ENCODE peak calls at places on chromosomes 13 and 19, in five cellular contexts. One of them, this sample, is unnamed.

GRCh38 chr13:94479559-94480095 is at the start of gene DCT:
- DNase-seq in osteoblast: no peak
- DNase-seq in H9: no peak
- DNase-seq in A549: no peak
- DNase-seq in neuronal stem cell: peak; percentile 72
- DNase-seq in this sample: no peak

GRCh38 chr13:39773833-39774232 is 118.4 kb downstream of the COG6 start:
- DNase-seq in A549: no peak
- DNase-seq in osteoblast: peak; percentile 45
- DNase-seq in neuronal stem cell: no peak
- DNase-seq in H9: no peak
- DNase-seq in this sample: peak; percentile 85

GRCh38 chr13:42894765-42895181 is 97.3 kb downstream of the EPSTI1 start:
- DNase-seq in H9: no peak
- DNase-seq in osteoblast: no peak
- DNase-seq in neuronal stem cell: no peak
- DNase-seq in A549: no peak
- DNase-seq in this sample: peak; percentile 6

GRCh38 chr19:35048911-35049411 is 7.4 kb downstream of the HPN start:
- DNase-seq in A549: no peak
- DNase-seq in neuronal stem cell: no peak
- DNase-seq in osteoblast: peak; percentile 88
- DNase-seq in H9: peak; percentile 25
- DNase-seq in this sample: no peak

GRCh38 chr19:16585808-16586476 is 13.7 kb upstream of the SLC35E1 start:
- DNase-seq in H9: no peak
- DNase-seq in neuronal stem cell: no peak
- DNase-seq in A549: no peak
- DNase-seq in osteoblast: peak; percentile 60
- DNase-seq in this sample: no peak

GRCh38 chr19:7746903-7747884 is at the start of gene CD209:
- DNase-seq in H9: no peak
- DNase-seq in neuronal stem cell: no peak
- DNase-seq in A549: no peak
- DNase-seq in osteoblast: no peak
- DNase-seq in this sample: no peak

GRCh38 chr19:55319786-55320185 is 5.4 kb downstream of the TMEM150B start:
- DNase-seq in osteoblast: peak; percentile 95
- DNase-seq in A549: no peak
- DNase-seq in neuronal stem cell: peak; percentile 72
- DNase-seq in H9: peak; percentile 92
- DNase-seq in this sample: peak; percentile 30

GRCh38 chr19:51200071-51200470 is 24.8 kb upstream of the CD33 start:
- DNase-seq in A549: no peak
- DNase-seq in osteoblast: no peak
- DNase-seq in neuronal stem cell: no peak
- DNase-seq in H9: no peak
- DNase-seq in this sample: no peak

GRCh38 chr19:7783991-7784421 is 21.0 kb downstream of the CLEC4M start:
- DNase-seq in osteoblast: peak; percentile 91
- DNase-seq in A549: peak; percentile 28
- DNase-seq in H9: peak; percentile 42
- DNase-seq in neuronal stem cell: no peak
- DNase-seq in this sample: peak; percentile 18

GRCh38 chr19:10797541-10798256 is 38.3 kb downstream of the TMED1 start:
- DNase-seq in osteoblast: no peak
- DNase-seq in neuronal stem cell: no peak
- DNase-seq in A549: no peak
- DNase-seq in H9: no peak
- DNase-seq in this sample: no peak

GRCh38 chr13:106691861-106692260 is 123.9 kb upstream of the ARGLU1 start:
- DNase-seq in H9: no peak
- DNase-seq in A549: no peak
- DNase-seq in osteoblast: no peak
- DNase-seq in neuronal stem cell: no peak
- DNase-seq in this sample: no peak

GRCh38 chr13:48944221-48944620 is 31.5 kb upstream of the FNDC3A start:
- DNase-seq in neuronal stem cell: no peak
- DNase-seq in osteoblast: no peak
- DNase-seq in H9: no peak
- DNase-seq in A549: no peak
- DNase-seq in this sample: peak; percentile 27

GRCh38 chr13:62431852-62432251 is 1016.2 kb upstream of the PCDH20 start:
- DNase-seq in neuronal stem cell: no peak
- DNase-seq in osteoblast: no peak
- DNase-seq in A549: no peak
- DNase-seq in H9: no peak
- DNase-seq in this sample: no peak

GRCh38 chr13:75175575-75175974 is 306.4 kb downstream of the TBC1D4 start:
- DNase-seq in A549: no peak
- DNase-seq in H9: no peak
- DNase-seq in osteoblast: peak; percentile 49
- DNase-seq in neuronal stem cell: no peak
- DNase-seq in this sample: no peak

GRCh38 chr19:51124729-51125128 is at the start of gene SIGLEC9:
- DNase-seq in neuronal stem cell: no peak
- DNase-seq in osteoblast: no peak
- DNase-seq in H9: no peak
- DNase-seq in A549: no peak
- DNase-seq in this sample: no peak

GRCh38 chr19:55479045-55479444 is 2.6 kb downstream of the ZNF628 start:
- DNase-seq in osteoblast: no peak
- DNase-seq in neuronal stem cell: no peak
- DNase-seq in H9: no peak
- DNase-seq in A549: no peak
- DNase-seq in this sample: no peak

GRCh38 chr13:99063952-99064351 is 86.1 kb upstream of the DOCK9 start:
- DNase-seq in neuronal stem cell: no peak
- DNase-seq in A549: no peak
- DNase-seq in osteoblast: no peak
- DNase-seq in H9: no peak
- DNase-seq in this sample: no peak

GRCh38 chr19:40264314-40265054 is 20.7 kb downstream of the AKT2 start:
- DNase-seq in osteoblast: no peak
- DNase-seq in A549: no peak
- DNase-seq in H9: no peak
- DNase-seq in neuronal stem cell: no peak
- DNase-seq in this sample: no peak

GRCh38 chr13:67133476-67133875 is 96.7 kb downstream of the PCDH9 start:
- DNase-seq in A549: no peak
- DNase-seq in neuronal stem cell: no peak
- DNase-seq in H9: no peak
- DNase-seq in osteoblast: no peak
- DNase-seq in this sample: no peak

GRCh38 chr19:39927524-39928356 is 6.7 kb downstream of the FCGBP start:
- DNase-seq in osteoblast: peak; percentile 22
- DNase-seq in A549: no peak
- DNase-seq in H9: no peak
- DNase-seq in neuronal stem cell: no peak
- DNase-seq in this sample: no peak

GRCh38 chr19:23481043-23481442 is 85.8 kb upstream of the ZNF91 start:
- DNase-seq in neuronal stem cell: no peak
- DNase-seq in A549: no peak
- DNase-seq in H9: no peak
- DNase-seq in osteoblast: no peak
- DNase-seq in this sample: no peak

GRCh38 chr13:86572115-86572514 is 772.9 kb upstream of the SLITRK6 start:
- DNase-seq in osteoblast: no peak
- DNase-seq in neuronal stem cell: no peak
- DNase-seq in A549: no peak
- DNase-seq in H9: no peak
- DNase-seq in this sample: peak; percentile 33

GRCh38 chr19:18845961-18846360 is 14.2 kb downstream of the UPF1 start:
- DNase-seq in neuronal stem cell: no peak
- DNase-seq in A549: no peak
- DNase-seq in osteoblast: no peak
- DNase-seq in H9: no peak
- DNase-seq in this sample: no peak

GRCh38 chr19:55460670-55461258 is 678 bp downstream of the ISOC2 start:
- DNase-seq in osteoblast: peak; percentile 97
- DNase-seq in neuronal stem cell: peak; percentile 75
- DNase-seq in A549: peak; percentile 75
- DNase-seq in H9: peak; percentile 95
- DNase-seq in this sample: peak; percentile 82

GRCh38 chr13:29654384-29654783 is 58.9 kb upstream of the SLC7A1 start:
- DNase-seq in H9: no peak
- DNase-seq in A549: no peak
- DNase-seq in neuronal stem cell: no peak
- DNase-seq in osteoblast: no peak
- DNase-seq in this sample: no peak
- H3K4me1 ChIP-seq in H9: no peaks in the 10 kb centered on the region
- H3K4me1 ChIP-seq in A549: no peaks in the 10 kb centered on the region
- H3K4me1 ChIP-seq in neuronal stem cell: no peaks in the 10 kb centered on the region
- H3K4me1 ChIP-seq in osteoblast: peaks cover 14% of the 10 kb centered on the region
- H3K4me1 ChIP-seq in this sample: peaks cover 10% of the 10 kb centered on the region

DNA sequence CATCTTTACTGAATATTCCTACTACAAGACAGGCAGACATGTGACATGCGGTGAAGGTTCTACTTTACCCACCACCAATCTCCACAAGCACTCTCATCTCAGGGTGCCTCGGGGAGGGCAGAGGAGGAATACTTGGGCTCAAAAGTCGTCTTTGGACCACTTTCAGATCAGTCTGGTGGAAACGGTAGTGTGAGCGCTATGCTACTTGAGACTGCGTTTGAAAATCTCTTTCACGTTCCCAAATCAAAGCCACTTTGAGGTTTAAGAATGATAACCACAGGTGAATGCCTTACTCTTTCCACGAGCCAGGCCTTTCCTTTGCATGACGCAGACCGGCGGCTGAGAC is 1.5 kb upstream of the SOX1 start:
- DNase-seq in neuronal stem cell: no peak
- DNase-seq in H9: no peak
- DNase-seq in A549: no peak
- DNase-seq in osteoblast: peak; percentile 82
- DNase-seq in this sample: no peak
- H3K4me2 ChIP-seq in neuronal stem cell: peak overlapping the region; percentile 98
- H3K4me2 ChIP-seq in H9: peak overlapping the region; percentile 47
- H3K4me2 ChIP-seq in A549: no peak overlapping the region
- H3K4me2 ChIP-seq in osteoblast: no peak overlapping the region
- H3K4me2 ChIP-seq in this sample: no peak overlapping the region

GRCh38 chr13:114023716-114024602 is 50.1 kb upstream of the C13orf46 start:
- DNase-seq in osteoblast: no peak
- DNase-seq in neuronal stem cell: no peak
- DNase-seq in A549: no peak
- DNase-seq in H9: no peak
- DNase-seq in this sample: no peak
- H3K4me1 ChIP-seq in osteoblast: peaks cover 18% of the 10 kb centered on the region
- H3K4me1 ChIP-seq in neuronal stem cell: peaks cover 17% of the 10 kb centered on the region
- H3K4me1 ChIP-seq in A549: no peaks in the 10 kb centered on the region
- H3K4me1 ChIP-seq in H9: no peaks in the 10 kb centered on the region
- H3K4me1 ChIP-seq in this sample: peaks cover 28% of the 10 kb centered on the region

GRCh38 chr19:2341247-2341705 is 12.8 kb downstream of the SPPL2B start:
- DNase-seq in A549: no peak
- DNase-seq in H9: no peak
- DNase-seq in osteoblast: no peak
- DNase-seq in neuronal stem cell: no peak
- DNase-seq in this sample: no peak

GRCh38 chr19:2338751-2339643 is 10.5 kb downstream of the SPPL2B start:
- DNase-seq in neuronal stem cell: no peak
- DNase-seq in H9: no peak
- DNase-seq in osteoblast: no peak
- DNase-seq in A549: no peak
- DNase-seq in this sample: no peak

GRCh38 chr19:2338055-2338615 is 9.7 kb downstream of the SPPL2B start:
- DNase-seq in A549: no peak
- DNase-seq in osteoblast: no peak
- DNase-seq in neuronal stem cell: no peak
- DNase-seq in H9: no peak
- DNase-seq in this sample: no peak

GRCh38 chr19:2340496-2341246 is 12.2 kb downstream of the SPPL2B start:
- DNase-seq in osteoblast: no peak
- DNase-seq in neuronal stem cell: no peak
- DNase-seq in H9: no peak
- DNase-seq in A549: no peak
- DNase-seq in this sample: no peak

DNA sequence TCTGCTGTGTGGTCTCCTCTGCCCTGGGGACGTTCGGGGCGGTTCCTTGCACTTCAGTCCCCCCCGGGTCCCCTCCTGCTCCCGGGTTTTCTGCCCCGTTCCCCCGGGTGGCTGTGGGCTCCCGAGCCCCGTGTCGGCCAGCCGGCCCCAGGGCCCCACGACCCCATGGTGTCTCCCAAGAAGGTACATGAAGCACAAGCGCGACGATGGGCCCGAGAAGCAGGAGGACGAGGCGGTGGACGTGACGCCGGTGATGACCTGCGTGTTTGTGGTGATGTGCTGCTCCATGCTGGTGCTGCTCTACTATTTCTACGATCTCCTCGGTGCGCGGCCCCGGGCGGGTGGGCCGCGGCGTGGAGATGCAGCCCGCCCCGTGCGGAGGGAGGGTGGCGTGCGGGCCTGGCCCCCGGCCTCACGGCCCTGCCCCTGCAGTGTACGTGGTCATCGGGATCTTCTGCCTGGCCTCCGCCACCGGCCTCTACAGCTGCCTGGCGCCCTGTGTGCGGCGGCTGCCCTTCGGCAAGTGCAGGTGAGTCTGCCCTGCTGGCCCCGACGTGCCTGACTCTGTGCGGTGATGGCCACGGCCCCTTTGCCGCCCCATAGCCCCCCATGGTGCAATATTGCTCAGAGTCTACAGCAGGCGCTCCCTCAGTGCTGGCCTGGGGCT is 11.3 kb downstream of the SPPL2B start:
- DNase-seq in A549: no peak
- DNase-seq in neuronal stem cell: no peak
- DNase-seq in osteoblast: no peak
- DNase-seq in H9: no peak
- DNase-seq in this sample: no peak
- H3K4me2 ChIP-seq in A549: no peak overlapping the region
- H3K4me2 ChIP-seq in neuronal stem cell: no peak overlapping the region
- H3K4me2 ChIP-seq in osteoblast: no peak overlapping the region
- H3K4me2 ChIP-seq in H9: no peak overlapping the region
- H3K4me2 ChIP-seq in this sample: no peak overlapping the region

GRCh38 chr19:41411094-41411493 is 13.5 kb downstream of the BCKDHA start:
- DNase-seq in A549: no peak
- DNase-seq in osteoblast: no peak
- DNase-seq in H9: no peak
- DNase-seq in neuronal stem cell: no peak
- DNase-seq in this sample: no peak
- H3K4me1 ChIP-seq in A549: peaks cover 12% of the 10 kb centered on the region
- H3K4me1 ChIP-seq in osteoblast: peaks cover 10% of the 10 kb centered on the region
- H3K4me1 ChIP-seq in H9: no peaks in the 10 kb centered on the region
- H3K4me1 ChIP-seq in neuronal stem cell: peaks cover 8% of the 10 kb centered on the region
- H3K4me1 ChIP-seq in this sample: no peaks in the 10 kb centered on the region

DNA sequence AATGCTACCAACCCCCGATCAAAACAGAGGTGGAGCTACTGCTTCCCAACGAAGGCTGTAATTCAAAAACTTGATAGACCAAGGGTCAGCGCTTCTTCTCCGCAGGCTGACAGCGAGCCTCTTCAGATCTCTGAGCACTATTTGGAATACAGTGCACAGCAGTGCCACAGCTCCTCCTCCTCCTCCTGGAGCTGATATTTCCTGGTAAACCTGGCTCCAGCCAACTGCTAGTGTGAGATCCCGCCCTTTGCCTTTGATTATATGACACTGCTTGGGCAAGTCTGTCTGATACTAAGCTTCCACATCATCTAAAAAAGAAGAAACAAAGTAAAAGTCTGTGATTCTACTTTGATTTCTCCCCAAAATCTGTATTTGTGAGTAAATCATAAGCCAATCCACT is 710.5 kb downstream of the DACH1 start:
- DNase-seq in A549: no peak
- DNase-seq in osteoblast: no peak
- DNase-seq in H9: no peak
- DNase-seq in neuronal stem cell: no peak
- DNase-seq in this sample: no peak
- H3K4me2 ChIP-seq in A549: no peak overlapping the region
- H3K4me2 ChIP-seq in osteoblast: no peak overlapping the region
- H3K4me2 ChIP-seq in H9: no peak overlapping the region
- H3K4me2 ChIP-seq in neuronal stem cell: no peak overlapping the region
- H3K4me2 ChIP-seq in this sample: no peak overlapping the region